ENCODE peak calls at places on chromosomes 3 and 15, in six cellular contexts. One of them, this sample, is unnamed.

GRCh38 chr15:57485869-57486268 is 105.8 kb upstream of the MYZAP start:
- DNase-seq in stimulated activated naive CD8-positive, alpha-beta T cell treated with anti-CD3 and anti-CD28 coated beads, Interleukin-15, Interleukin-2, amounts not matched to agents 100 U/mL and 50 U/mL, for 24 hours: no peak
- DNase-seq in NCI-H2029: no peak
- DNase-seq in psoas muscle: peak
- DNase-seq in cardiac fibroblast: peak
- DNase-seq in Ammon's horn: no peak
- DNase-seq in this sample: peak

GRCh38 chr15:59457103-59457502 is 19.1 kb downstream of the FAM81A start:
- DNase-seq in stimulated activated naive CD8-positive, alpha-beta T cell treated with anti-CD3 and anti-CD28 coated beads, Interleukin-15, Interleukin-2, amounts not matched to agents 100 U/mL and 50 U/mL, for 24 hours: no peak
- DNase-seq in psoas muscle: no peak
- DNase-seq in cardiac fibroblast: no peak
- DNase-seq in NCI-H2029: no peak
- DNase-seq in Ammon's horn: no peak
- DNase-seq in this sample: no peak

GRCh38 chr3:78846688-78847087 is 921.1 kb downstream of the ROBO1 start:
- DNase-seq in Ammon's horn: no peak
- DNase-seq in NCI-H2029: no peak
- DNase-seq in psoas muscle: no peak
- DNase-seq in stimulated activated naive CD8-positive, alpha-beta T cell treated with anti-CD3 and anti-CD28 coated beads, Interleukin-15, Interleukin-2, amounts not matched to agents 100 U/mL and 50 U/mL, for 24 hours: no peak
- DNase-seq in cardiac fibroblast: peak
- DNase-seq in this sample: peak

GRCh38 chr3:184642623-184643308 is 69.1 kb downstream of the MAGEF1 start:
- DNase-seq in cardiac fibroblast: no peak
- DNase-seq in Ammon's horn: peak
- DNase-seq in NCI-H2029: no peak
- DNase-seq in stimulated activated naive CD8-positive, alpha-beta T cell treated with anti-CD3 and anti-CD28 coated beads, Interleukin-15, Interleukin-2, amounts not matched to agents 100 U/mL and 50 U/mL, for 24 hours: no peak
- DNase-seq in psoas muscle: no peak
- DNase-seq in this sample: peak

GRCh38 chr3:127458698-127459097 is 131.8 kb downstream of the TPRA1 start:
- DNase-seq in psoas muscle: no peak
- DNase-seq in cardiac fibroblast: no peak
- DNase-seq in Ammon's horn: no peak
- DNase-seq in stimulated activated naive CD8-positive, alpha-beta T cell treated with anti-CD3 and anti-CD28 coated beads, Interleukin-15, Interleukin-2, amounts not matched to agents 100 U/mL and 50 U/mL, for 24 hours: peak
- DNase-seq in NCI-H2029: no peak
- DNase-seq in this sample: no peak

GRCh38 chr3:125129512-125129962 is 73.7 kb upstream of the HEG1 start:
- DNase-seq in Ammon's horn: peak
- DNase-seq in psoas muscle: peak
- DNase-seq in stimulated activated naive CD8-positive, alpha-beta T cell treated with anti-CD3 and anti-CD28 coated beads, Interleukin-15, Interleukin-2, amounts not matched to agents 100 U/mL and 50 U/mL, for 24 hours: no peak
- DNase-seq in cardiac fibroblast: peak
- DNase-seq in NCI-H2029: no peak
- DNase-seq in this sample: peak

GRCh38 chr3:172692751-172693310 is 18.0 kb downstream of the NCEH1 start:
- DNase-seq in stimulated activated naive CD8-positive, alpha-beta T cell treated with anti-CD3 and anti-CD28 coated beads, Interleukin-15, Interleukin-2, amounts not matched to agents 100 U/mL and 50 U/mL, for 24 hours: no peak
- DNase-seq in NCI-H2029: no peak
- DNase-seq in psoas muscle: no peak
- DNase-seq in Ammon's horn: peak
- DNase-seq in cardiac fibroblast: no peak
- DNase-seq in this sample: no peak

GRCh38 chr15:26971303-26972018 is 480 bp downstream of the GABRG3 start:
- DNase-seq in Ammon's horn: peak
- DNase-seq in stimulated activated naive CD8-positive, alpha-beta T cell treated with anti-CD3 and anti-CD28 coated beads, Interleukin-15, Interleukin-2, amounts not matched to agents 100 U/mL and 50 U/mL, for 24 hours: no peak
- DNase-seq in NCI-H2029: no peak
- DNase-seq in psoas muscle: no peak
- DNase-seq in cardiac fibroblast: no peak
- DNase-seq in this sample: no peak

GRCh38 chr3:140386357-140387100 is 291.3 kb upstream of the TRIM42 start:
- DNase-seq in cardiac fibroblast: peak
- DNase-seq in NCI-H2029: no peak
- DNase-seq in psoas muscle: no peak
- DNase-seq in stimulated activated naive CD8-positive, alpha-beta T cell treated with anti-CD3 and anti-CD28 coated beads, Interleukin-15, Interleukin-2, amounts not matched to agents 100 U/mL and 50 U/mL, for 24 hours: no peak
- DNase-seq in Ammon's horn: peak
- DNase-seq in this sample: peak

GRCh38 chr15:74374648-74375302 is 7.3 kb upstream of the CYP11A1 start:
- DNase-seq in cardiac fibroblast: no peak
- DNase-seq in psoas muscle: no peak
- DNase-seq in NCI-H2029: no peak
- DNase-seq in Ammon's horn: no peak
- DNase-seq in stimulated activated naive CD8-positive, alpha-beta T cell treated with anti-CD3 and anti-CD28 coated beads, Interleukin-15, Interleukin-2, amounts not matched to agents 100 U/mL and 50 U/mL, for 24 hours: no peak
- DNase-seq in this sample: no peak

GRCh38 chr3:14605070-14605469 is 46.5 kb upstream of the CCDC174 start:
- DNase-seq in stimulated activated naive CD8-positive, alpha-beta T cell treated with anti-CD3 and anti-CD28 coated beads, Interleukin-15, Interleukin-2, amounts not matched to agents 100 U/mL and 50 U/mL, for 24 hours: no peak
- DNase-seq in Ammon's horn: no peak
- DNase-seq in NCI-H2029: no peak
- DNase-seq in cardiac fibroblast: no peak
- DNase-seq in psoas muscle: no peak
- DNase-seq in this sample: no peak

GRCh38 chr3:171646357-171647133 is 163.7 kb downstream of the PLD1 start:
- DNase-seq in psoas muscle: no peak
- DNase-seq in Ammon's horn: peak
- DNase-seq in NCI-H2029: no peak
- DNase-seq in stimulated activated naive CD8-positive, alpha-beta T cell treated with anti-CD3 and anti-CD28 coated beads, Interleukin-15, Interleukin-2, amounts not matched to agents 100 U/mL and 50 U/mL, for 24 hours: no peak
- DNase-seq in cardiac fibroblast: peak
- DNase-seq in this sample: peak

GRCh38 chr3:46065294-46065705 is 38.0 kb upstream of the XCR1 start:
- DNase-seq in NCI-H2029: peak
- DNase-seq in stimulated activated naive CD8-positive, alpha-beta T cell treated with anti-CD3 and anti-CD28 coated beads, Interleukin-15, Interleukin-2, amounts not matched to agents 100 U/mL and 50 U/mL, for 24 hours: peak
- DNase-seq in psoas muscle: peak
- DNase-seq in cardiac fibroblast: no peak
- DNase-seq in Ammon's horn: no peak
- DNase-seq in this sample: no peak

GRCh38 chr3:48952510-48953118 is 34.0 kb downstream of the ARIH2 start:
- DNase-seq in stimulated activated naive CD8-positive, alpha-beta T cell treated with anti-CD3 and anti-CD28 coated beads, Interleukin-15, Interleukin-2, amounts not matched to agents 100 U/mL and 50 U/mL, for 24 hours: peak
- DNase-seq in Ammon's horn: peak
- DNase-seq in cardiac fibroblast: peak
- DNase-seq in NCI-H2029: peak
- DNase-seq in psoas muscle: no peak
- DNase-seq in this sample: peak

GRCh38 chr3:47571391-47572165 is 7.1 kb downstream of the CSPG5 start:
- DNase-seq in NCI-H2029: no peak
- DNase-seq in Ammon's horn: peak
- DNase-seq in stimulated activated naive CD8-positive, alpha-beta T cell treated with anti-CD3 and anti-CD28 coated beads, Interleukin-15, Interleukin-2, amounts not matched to agents 100 U/mL and 50 U/mL, for 24 hours: no peak
- DNase-seq in psoas muscle: no peak
- DNase-seq in cardiac fibroblast: no peak
- DNase-seq in this sample: no peak

GRCh38 chr15:75921732-75922703 is 18.3 kb downstream of the FBXO22 start:
- DNase-seq in stimulated activated naive CD8-positive, alpha-beta T cell treated with anti-CD3 and anti-CD28 coated beads, Interleukin-15, Interleukin-2, amounts not matched to agents 100 U/mL and 50 U/mL, for 24 hours: no peak
- DNase-seq in NCI-H2029: no peak
- DNase-seq in psoas muscle: peak
- DNase-seq in Ammon's horn: no peak
- DNase-seq in cardiac fibroblast: peak
- DNase-seq in this sample: peak

This sample was measured in fibroblast of villous mesenchyme.